ENCODE peak calls at places on chromosomes 13 and 19, in seven cellular contexts. M, A, X, N, S, W and U are unnamed samples.

GRCh38 chr13:75091707-75092106 is 390.3 kb downstream of the TBC1D4 start:
- DNase-seq in X (no peak), M (no peak), N (no peak), W (no peak), A (no peak), S (no peak), U (no peak)

GRCh38 chr19:5751709-5752108 is 31.3 kb downstream of the CATSPERD start:
- DNase-seq in M (no peak), X (no peak), N (no peak), W (no peak), A (no peak), S (no peak), U (no peak)

GRCh38 chr13:61136101-61136500 is 279.5 kb downstream of the PCDH20 start:
- DNase-seq in X (no peak), N (no peak), W (no peak), S (no peak), M (no peak), A (no peak), U (no peak)

GRCh38 chr19:18611327-18612050 is 1.2 kb upstream of the TMEM59L start:
- DNase-seq in S (no peak), W (no peak), N (no peak), X (no peak), M (no peak), A (no peak), U (no peak)

GRCh38 chr19:41265376-41266153 is 1.4 kb downstream of the HNRNPUL1 start:
- DNase-seq in W (no peak), M (no peak), N (no peak), X (no peak), A (no peak), S (peak; percentile 26), U (no peak)

GRCh38 chr13:26022538-26023292 is 29.1 kb downstream of the SHISA2 start:
- DNase-seq in A (no peak), X (peak; percentile 17), M (no peak), N (peak; percentile 84), S (peak; percentile 27), W (peak; percentile 85), U (no peak)

GRCh38 chr13:48801255-48801654 is 147.5 kb downstream of the CYSLTR2 start:
- DNase-seq in A (no peak), S (no peak), W (no peak), N (no peak), M (no peak), X (no peak), U (no peak)

GRCh38 chr13:109645831-109646230 is 140.6 kb downstream of the IRS2 start:
- DNase-seq in M (no peak), X (no peak), N (no peak), A (no peak), W (no peak), S (no peak), U (no peak)